ENCODE peak calls at places on chromosomes 4 and X, in seven cellular contexts. S is GM12891, T is upper lobe of left lung, C is GM12892, R is sigmoid colon, D is prostate gland, U is HL-60. A is an unnamed sample.

GRCh38 chr4:10239982-10240654 is 123.5 kb upstream of the WDR1 start:
- DNase-seq in D (no peak), U (no peak), T (no peak), R (no peak), C (no peak), S (no peak), A (no peak)

GRCh38 chr4:97984545-97985131 is 158.6 kb downstream of the STPG2 start:
- DNase-seq in C (no peak), S (no peak), T (no peak), D (no peak), U (no peak), R (no peak), A (no peak)

GRCh38 chr4:72031868-72032619 is at the start of gene NPFFR2:
- DNase-seq in T (peak), D (no peak), C (no peak), S (no peak), U (no peak), R (no peak), A (peak)

GRCh38 chr4:845233-845835 is 19.4 kb upstream of the CPLX1 start:
- DNase-seq in R (no peak), T (peak), D (no peak), S (no peak), U (no peak), C (no peak), A (peak)

GRCh38 chr4:13627185-13627605 is 330 bp downstream of the BOD1L1 start:
- DNase-seq in D (no peak), S (peak), U (no peak), R (peak), T (no peak), C (peak), A (peak)

GRCh38 chr4:126799971-126800722 is 832.6 kb upstream of the INTU start:
- DNase-seq in C (no peak), S (no peak), R (no peak), T (no peak), U (no peak), D (no peak), A (no peak)

GRCh38 chrX:9611436-9612145 is 146.7 kb downstream of the TBL1X start:
- DNase-seq in R (no peak), C (no peak), T (no peak), U (no peak), S (no peak), D (no peak), A (no peak)

GRCh38 chr4:93182722-93183121 is 645.8 kb upstream of the ATOH1 start:
- DNase-seq in D (peak), S (no peak), U (no peak), C (no peak), T (no peak), R (no peak), A (no peak)

GRCh38 chr4:184506527-184507121 is 32.3 kb upstream of the IRF2 start:
- DNase-seq in D (no peak), T (no peak), U (peak), C (peak), R (no peak), S (peak), A (peak)

GRCh38 chr4:82429728-82430192 is 502 bp downstream of the HNRNPDL start:
- DNase-seq in D (no peak), S (no peak), U (peak), C (no peak), R (peak), T (peak), A (peak)

GRCh38 chr4:17066972-17067371 is 168.5 kb upstream of the LDB2 start:
- DNase-seq in T (no peak), S (no peak), C (no peak), U (no peak), D (no peak), R (no peak), A (no peak)

GRCh38 chr4:140372607-140373327 is 679 bp upstream of the SCOC start:
- DNase-seq in U (peak), T (no peak), D (peak), C (peak), S (peak), R (no peak), A (no peak)
- TF ChIP-seq POLR2AphosphoS5 in U (no peak), T (no peak), D (no peak), C (no peak), S (no peak), R (no peak), A (no peak)

GRCh38 chr4:1895971-1896657 is 24.9 kb downstream of the NSD2 start:
- DNase-seq in C (no peak), U (no peak), S (no peak), R (no peak), D (no peak), T (no peak), A (no peak)
- TF ChIP-seq POLR2AphosphoS5 in C (no peak), U (no peak), S (no peak), R (no peak), D (no peak), T (no peak), A (no peak)

GRCh38 chr4:150773032-150773431 is 191.1 kb downstream of the MAB21L2 start:
- DNase-seq in U (no peak), C (no peak), S (no peak), R (no peak), T (no peak), D (no peak), A (no peak)

GRCh38 chr4:150768492-150768891 is 186.5 kb downstream of the MAB21L2 start:
- DNase-seq in R (no peak), C (no peak), D (no peak), T (no peak), S (no peak), U (no peak), A (no peak)

GRCh38 chr4:150771374-150771773 is 189.4 kb downstream of the MAB21L2 start:
- DNase-seq in R (no peak), U (no peak), S (no peak), T (no peak), C (no peak), D (no peak), A (no peak)

GRCh38 chr4:150769845-150770244 is 187.9 kb downstream of the MAB21L2 start:
- DNase-seq in R (no peak), C (no peak), D (no peak), S (no peak), T (no peak), U (no peak), A (no peak)

GRCh38 chr4:150769235-150769634 is 187.3 kb downstream of the MAB21L2 start:
- DNase-seq in C (no peak), D (no peak), R (no peak), U (peak), T (no peak), S (no peak), A (no peak)
- TF ChIP-seq POLR2AphosphoS5 in C (no peak), D (no peak), R (no peak), U (no peak), T (no peak), S (no peak), A (no peak)

GRCh38 chr4:56959064-56959463 is 18.3 kb downstream of the NOA1 start:
- DNase-seq in T (no peak), U (no peak), D (no peak), C (no peak), R (no peak), S (no peak), A (no peak)

GRCh38 chr4:56961107-56961500 is 16.3 kb downstream of the NOA1 start:
- DNase-seq in S (no peak), C (no peak), R (no peak), U (no peak), T (no peak), D (no peak), A (no peak)

GRCh38 chr4:56953680-56954520 is 23.5 kb downstream of the NOA1 start:
- DNase-seq in R (no peak), C (no peak), U (no peak), S (no peak), D (no peak), T (no peak), A (no peak)

GRCh38 chr4:56958111-56958517 is 19.3 kb downstream of the NOA1 start:
- DNase-seq in S (no peak), T (no peak), R (peak), U (peak), C (no peak), D (peak), A (no peak)
- TF ChIP-seq POLR2AphosphoS5 in S (no peak), T (peak), R (peak), U (peak), C (no peak), D (peak), A (no peak)

GRCh38 chrX:125439194-125439849 is 119.7 kb downstream of the TEX13C start:
- DNase-seq in T (no peak), C (no peak), S (no peak), R (no peak), U (no peak), D (no peak), A (no peak)
- TF ChIP-seq POLR2AphosphoS5 in T (no peak), C (no peak), S (no peak), R (no peak), U (no peak), D (no peak), A (no peak)

GRCh38 chr4:15066140-15066539 is 63.9 kb downstream of the CPEB2 start:
- DNase-seq in S (no peak), D (no peak), U (no peak), C (no peak), T (no peak), R (no peak), A (no peak)
- TF ChIP-seq POLR2AphosphoS5 in S (no peak), D (no peak), U (no peak), C (no peak), T (no peak), R (no peak), A (no peak)

DNA sequence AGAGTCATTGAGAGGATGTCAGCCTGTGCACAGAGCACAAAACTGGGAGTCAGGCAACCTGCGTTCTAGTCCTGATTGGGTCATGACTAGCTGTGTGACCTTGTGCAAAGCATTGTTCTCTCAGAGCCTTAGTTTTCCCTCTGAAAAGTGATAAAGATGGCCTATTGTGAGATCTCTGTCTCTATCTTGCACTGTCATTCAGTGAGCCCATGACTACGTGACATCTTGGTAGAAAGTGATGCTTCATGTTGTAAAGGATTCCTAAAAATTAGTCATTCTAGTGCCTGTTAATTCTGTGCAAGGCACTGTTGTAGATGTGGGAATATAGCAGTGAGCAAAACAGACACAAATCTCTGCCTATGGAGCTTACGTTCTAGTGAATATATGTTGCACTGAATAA is 2.5 kb downstream of the PGRMC1 start:
- DNase-seq in S (no peak), T (no peak), R (no peak), D (no peak), C (no peak), U (no peak), A (no peak)
- TF ChIP-seq POLR2AphosphoS5 in S (no peak), T (no peak), R (no peak), D (no peak), C (no peak), U (no peak), A (no peak)

GRCh38 chrX:48538641-48539344 is 721 bp upstream of the TBC1D25 start:
- DNase-seq in S (no peak), T (no peak), C (no peak), U (no peak), D (no peak), R (peak), A (peak)

GRCh38 chrX:48541140-48541814 is 1.8 kb downstream of the TBC1D25 start:
- DNase-seq in D (no peak), U (no peak), R (peak), S (no peak), T (no peak), C (no peak), A (no peak)

GRCh38 chrX:48540480-48540879 is 966 bp downstream of the TBC1D25 start:
- DNase-seq in R (peak), U (no peak), D (no peak), T (no peak), S (no peak), C (no peak), A (no peak)

GRCh38 chrX:48539345-48540014 is at the start of gene TBC1D25:
- DNase-seq in R (peak), D (peak), T (peak), U (peak), S (peak), C (peak), A (peak)

DNA sequence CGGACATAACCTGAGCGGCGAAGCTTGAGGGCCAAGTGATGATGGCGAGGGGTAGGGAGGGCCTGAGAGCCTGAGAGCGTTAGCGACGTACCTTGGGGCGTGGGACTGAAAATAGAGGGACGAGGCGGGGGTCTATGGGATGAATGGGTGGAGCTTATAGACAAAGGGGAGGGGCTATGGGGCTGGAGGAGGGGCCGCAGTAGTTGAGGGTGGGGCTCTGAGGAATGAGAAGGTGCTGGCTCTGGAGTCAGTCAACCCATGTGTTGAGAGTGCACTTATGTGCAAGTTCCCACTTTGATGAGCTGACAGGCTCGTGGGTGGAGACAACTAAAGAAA is 469 bp downstream of the TBC1D25 start:
- DNase-seq in U (no peak), S (no peak), T (no peak), C (no peak), R (no peak), D (peak), A (no peak)
- TF ChIP-seq POLR2AphosphoS5 in U (no peak), S (no peak), T (no peak), C (no peak), R (no peak), D (no peak), A (no peak)

DNA sequence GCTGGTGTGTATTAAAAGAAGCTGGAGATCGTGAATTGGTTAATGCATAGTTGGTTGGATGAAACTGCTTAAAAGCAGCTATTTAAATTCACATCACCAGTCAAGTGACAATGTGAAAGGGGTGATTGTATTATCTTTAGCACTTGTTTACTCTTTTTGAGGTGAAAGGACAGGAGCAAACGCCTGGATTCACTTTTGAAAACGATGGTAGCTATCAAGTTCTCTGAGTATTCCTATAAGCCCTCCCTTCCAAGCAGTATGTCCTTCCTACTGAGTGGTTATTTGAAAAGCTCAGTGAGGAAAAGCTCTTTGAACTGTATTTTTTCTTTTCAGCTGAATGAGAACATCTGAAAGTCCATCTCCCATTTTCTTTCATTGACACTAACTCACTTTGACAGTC is 9.0 kb upstream of the CTSO start:
- DNase-seq in D (no peak), S (no peak), T (no peak), U (no peak), C (no peak), R (no peak), A (no peak)
- TF ChIP-seq POLR2AphosphoS5 in D (no peak), S (no peak), T (no peak), U (no peak), C (no peak), R (no peak), A (no peak)